ENCODE peak calls at places on chromosome 1, in six cellular contexts. X is BE2C; H is right cardiac atrium; Y is RPMI7951; M is activated CD4-positive, alpha-beta T cell treated with anti-CD3 and anti-CD28 coated beads, Interleukin-2, amount 10 ng/mL, durations not matched to agents 7 days and 5 days; V is ascending aorta. R is an unnamed sample.
A peak's percentile ranks its signal among the peaks of the same experiment; 100 is the strongest.

GRCh38 chr1:3597599-3597964 is 13.7 kb downstream of the MEGF6 start:
- DNase-seq in X (no peak), H (no peak), Y (no peak), M (peak; percentile 19), V (no peak), R (no peak)

GRCh38 chr1:114510235-114511047 is 562 bp downstream of the TRIM33 start:
- DNase-seq in X (peak; percentile 38), H (peak; percentile 76), Y (peak; percentile 61), M (peak; percentile 45), V (peak; percentile 67), R (no peak)

GRCh38 chr1:238672262-238672661 is 714.1 kb upstream of the CHRM3 start:
- DNase-seq in X (peak; percentile 16), H (no peak), Y (no peak), M (no peak), V (no peak), R (no peak)

GRCh38 chr1:3510136-3510955 is 55.9 kb downstream of the ARHGEF16 start:
- DNase-seq in X (no peak), H (peak; percentile 47), Y (no peak), M (no peak), V (no peak), R (no peak)

GRCh38 chr1:6180215-6180577 is at the start of gene CHD5:
- DNase-seq in X (no peak), H (peak; percentile 62), Y (no peak), M (no peak), V (peak; percentile 74), R (no peak)

GRCh38 chr1:199168895-199169294 is 530.1 kb downstream of the PTPRC start:
- DNase-seq in X (no peak), H (no peak), Y (no peak), M (no peak), V (no peak), R (no peak)

GRCh38 chr1:1435911-1436633 is 582 bp downstream of the VWA1 start:
- DNase-seq in X (peak; percentile 20), H (peak; percentile 59), Y (no peak), M (no peak), V (no peak), R (no peak)

GRCh38 chr1:2151252-2151651 is 43.3 kb downstream of the FAAP20 start:
- DNase-seq in X (no peak), H (no peak), Y (peak; percentile 51), M (no peak), V (no peak), R (no peak)

GRCh38 chr1:46606255-46606965 is 2.3 kb upstream of the MKNK1 start:
- DNase-seq in X (no peak), H (no peak), Y (no peak), M (no peak), V (no peak), R (no peak)

GRCh38 chr1:26787381-26787705 is 407 bp upstream of the PIGV start:
- DNase-seq in X (no peak), H (no peak), Y (peak; percentile 52), M (peak; percentile 73), V (no peak), R (peak; percentile 66)

R was measured in GM12864.